ENCODE peak calls at places on chromosomes 1 and 21, in four cellular contexts. K, H, V and U are unnamed samples.

GRCh38 chr1:25729774-25730173 is 70.2 kb upstream of the SELENON start:
- DNase-seq in K (no peak), H (peak; percentile 65), V (no peak), U (no peak)

GRCh38 chr21:37472581-37472980 is 106.0 kb downstream of the DYRK1A start:
- DNase-seq in K (no peak), H (peak; percentile 39), V (no peak), U (no peak)

GRCh38 chr1:145891143-145891542 is 5.5 kb upstream of the ANKRD35 start:
- DNase-seq in K (no peak), H (no peak), V (no peak), U (no peak)

GRCh38 chr1:25817840-25818501 is 1.8 kb upstream of the MTFR1L start:
- DNase-seq in K (no peak), H (peak; percentile 21), V (no peak), U (no peak)

GRCh38 chr1:4853930-4854329 is 199.5 kb downstream of the AJAP1 start:
- DNase-seq in K (no peak), H (no peak), V (no peak), U (no peak)

GRCh38 chr1:53349968-53350852 is 22.3 kb upstream of the LRP8 start:
- DNase-seq in K (no peak), H (peak; percentile 4), V (peak; percentile 59), U (no peak)

GRCh38 chr1:178634445-178634844 is 90.6 kb upstream of the RALGPS2 start:
- DNase-seq in K (no peak), H (peak; percentile 24), V (no peak), U (no peak)

GRCh38 chr21:33115586-33116541 is 45.9 kb downstream of the OLIG1 start:
- DNase-seq in K (no peak), H (no peak), V (no peak), U (no peak)

GRCh38 chr1:221988829-221989228 is 246.9 kb upstream of the DUSP10 start:
- DNase-seq in K (no peak), H (no peak), V (no peak), U (no peak)

GRCh38 chr1:27603320-27603961 is 503 bp downstream of the AHDC1 start:
- DNase-seq in K (peak; percentile 67), H (no peak), V (peak; percentile 86), U (no peak)

GRCh38 chr1:64505944-64506658 is 36.2 kb downstream of the CACHD1 start:
- DNase-seq in K (no peak), H (no peak), V (no peak), U (peak; percentile 40)

GRCh38 chr1:108983114-108983513 is 19.8 kb upstream of the CLCC1 start:
- DNase-seq in K (no peak), H (no peak), V (no peak), U (no peak)

GRCh38 chr1:213742992-213743391 is 244.8 kb upstream of the PROX1 start:
- DNase-seq in K (no peak), H (no peak), V (no peak), U (no peak)

DNA sequence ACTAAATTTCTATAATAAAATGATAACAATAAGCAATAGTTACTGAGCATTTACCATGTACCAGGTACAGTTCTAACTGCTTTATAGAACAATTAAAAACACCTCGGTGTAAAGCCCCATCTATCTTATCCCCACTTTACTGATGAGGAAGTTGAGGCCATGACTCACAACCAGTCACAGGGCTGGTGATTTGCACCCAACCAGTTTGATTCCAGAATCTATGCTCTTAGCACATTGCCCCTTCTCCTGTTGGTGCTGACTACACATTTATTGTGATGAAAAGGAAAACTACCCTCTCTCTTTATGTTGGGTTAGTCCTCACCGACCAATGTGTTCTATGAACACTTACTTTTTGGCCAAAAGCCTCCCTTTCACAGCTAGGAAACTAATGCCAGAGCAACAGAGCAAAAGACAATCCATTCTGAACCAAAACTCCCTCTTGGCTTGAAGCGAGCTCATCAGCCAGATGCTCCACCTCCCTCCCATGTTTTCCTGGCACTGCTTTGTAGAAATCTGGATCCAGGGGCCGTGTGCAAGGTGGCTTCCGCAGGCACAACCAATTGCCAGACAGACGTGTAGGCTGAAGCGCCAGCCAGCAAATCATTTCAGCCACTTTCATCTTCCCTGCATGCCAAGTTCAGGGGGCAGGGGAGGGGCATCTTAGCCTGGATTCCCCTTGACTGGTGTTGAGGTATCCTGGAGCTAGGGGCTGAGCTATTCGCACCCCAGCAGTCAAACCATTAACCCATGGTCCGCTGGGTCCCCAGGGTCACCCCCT is 32.0 kb upstream of the SLC30A1 start:
- DNase-seq in K (no peak), H (peak; percentile 89), V (no peak), U (no peak)
- TF ChIP-seq POLR2A in K (no peak), H (peak; percentile 54), V (no peak), U (no peak)

DNA sequence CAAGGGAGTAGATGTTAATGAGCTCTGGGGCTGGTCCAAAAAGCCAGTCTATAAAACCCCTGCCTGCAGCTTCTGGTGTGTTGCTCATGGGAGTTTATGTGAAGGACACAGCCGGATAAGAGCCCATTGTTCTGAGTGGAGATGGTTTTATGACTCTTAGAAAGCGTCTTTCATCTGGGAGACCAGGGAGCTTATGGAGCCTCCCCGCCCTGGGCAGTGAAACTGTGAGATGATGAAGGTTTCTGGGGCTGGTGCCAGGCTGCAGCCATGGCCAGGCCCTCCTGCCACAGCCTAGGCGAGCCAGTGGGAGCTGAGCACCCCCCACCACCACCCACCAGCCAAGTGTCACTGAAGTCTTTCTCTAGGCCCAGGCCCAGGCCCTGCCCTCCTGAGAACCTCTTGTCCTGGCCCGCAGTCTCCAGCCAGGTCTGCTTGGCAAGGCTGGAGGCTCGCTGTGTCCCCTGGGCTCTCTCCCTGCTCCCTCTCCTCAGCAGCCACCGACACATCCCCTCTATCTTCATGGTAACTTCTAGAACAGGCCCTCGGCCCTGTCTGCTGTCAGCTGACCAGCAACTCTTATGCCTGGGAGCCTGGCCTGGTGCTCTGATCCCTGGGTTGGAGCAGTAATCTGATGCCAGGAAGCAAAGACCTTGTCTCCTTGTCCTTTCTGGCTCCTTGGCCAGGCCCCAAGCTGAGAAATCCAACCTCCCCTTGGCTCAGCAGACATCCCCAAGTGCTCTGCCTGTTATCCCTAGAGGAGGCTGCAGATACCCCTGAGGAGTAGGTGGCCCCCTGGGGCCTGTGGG is 7.6 kb upstream of the ARHGEF10L start:
- DNase-seq in K (no peak), H (peak; percentile 89), V (peak; percentile 83), U (no peak)
- TF ChIP-seq POLR2A in K (no peak), H (no peak), V (no peak), U (no peak)

DNA sequence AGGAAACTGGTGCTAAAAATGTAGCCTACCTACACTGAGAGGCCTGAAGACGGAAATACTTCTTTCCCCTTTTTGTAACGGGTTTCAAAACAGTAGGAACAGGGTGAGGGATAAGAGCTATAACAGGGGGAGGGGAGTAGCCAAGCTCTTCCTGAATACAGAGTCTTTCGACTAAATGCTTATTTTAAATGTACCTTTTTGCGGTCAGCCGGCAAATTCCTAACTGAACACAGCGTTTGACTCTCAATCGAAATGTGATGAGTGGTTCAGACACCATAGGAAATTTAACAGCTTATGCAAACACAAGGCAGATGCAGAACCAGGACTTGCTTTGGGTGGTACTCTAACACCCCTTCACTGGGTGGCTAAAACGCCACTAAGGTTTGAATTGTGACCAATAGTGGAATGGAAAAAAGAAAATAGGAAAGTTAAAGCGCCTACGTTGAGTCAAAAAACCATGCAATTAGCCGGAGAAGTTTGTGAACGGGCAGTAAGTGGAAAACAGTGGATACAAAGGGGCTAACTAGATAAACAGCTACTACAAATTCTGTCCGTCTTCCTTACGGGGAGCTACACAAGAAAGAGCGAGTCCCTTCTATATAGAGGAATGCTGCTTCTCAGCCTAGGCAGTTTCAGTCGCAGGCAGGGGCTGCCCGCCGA is 1.7 kb downstream of the EGLN1 start:
- DNase-seq in K (no peak), H (no peak), V (no peak), U (peak; percentile 69)
- TF ChIP-seq POLR2A in K (no peak), H (no peak), V (no peak), U (no peak)

DNA sequence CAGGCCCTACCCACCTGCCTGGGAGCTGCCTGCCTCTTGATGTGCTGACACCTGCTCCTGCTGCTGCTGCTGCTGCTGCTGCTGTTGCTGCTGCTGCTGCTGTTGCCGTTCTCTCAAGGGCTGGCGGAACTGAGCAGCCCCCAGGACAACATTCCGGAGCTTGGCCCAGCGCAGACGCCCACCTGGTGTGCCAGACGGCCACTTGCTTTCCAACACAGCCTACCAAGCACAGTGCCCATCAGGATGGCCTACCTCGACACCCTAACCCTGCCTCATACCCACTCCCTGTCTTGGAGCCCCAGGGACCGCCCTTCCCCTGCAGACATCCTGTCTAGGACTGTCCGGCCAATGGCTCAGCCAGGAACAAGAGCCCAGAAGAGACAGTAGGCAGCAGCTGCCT is 11.8 kb downstream of the DENND4B start:
- DNase-seq in K (no peak), H (no peak), V (no peak), U (no peak)
- TF ChIP-seq POLR2A in K (no peak), H (no peak), V (no peak), U (no peak)

DNA sequence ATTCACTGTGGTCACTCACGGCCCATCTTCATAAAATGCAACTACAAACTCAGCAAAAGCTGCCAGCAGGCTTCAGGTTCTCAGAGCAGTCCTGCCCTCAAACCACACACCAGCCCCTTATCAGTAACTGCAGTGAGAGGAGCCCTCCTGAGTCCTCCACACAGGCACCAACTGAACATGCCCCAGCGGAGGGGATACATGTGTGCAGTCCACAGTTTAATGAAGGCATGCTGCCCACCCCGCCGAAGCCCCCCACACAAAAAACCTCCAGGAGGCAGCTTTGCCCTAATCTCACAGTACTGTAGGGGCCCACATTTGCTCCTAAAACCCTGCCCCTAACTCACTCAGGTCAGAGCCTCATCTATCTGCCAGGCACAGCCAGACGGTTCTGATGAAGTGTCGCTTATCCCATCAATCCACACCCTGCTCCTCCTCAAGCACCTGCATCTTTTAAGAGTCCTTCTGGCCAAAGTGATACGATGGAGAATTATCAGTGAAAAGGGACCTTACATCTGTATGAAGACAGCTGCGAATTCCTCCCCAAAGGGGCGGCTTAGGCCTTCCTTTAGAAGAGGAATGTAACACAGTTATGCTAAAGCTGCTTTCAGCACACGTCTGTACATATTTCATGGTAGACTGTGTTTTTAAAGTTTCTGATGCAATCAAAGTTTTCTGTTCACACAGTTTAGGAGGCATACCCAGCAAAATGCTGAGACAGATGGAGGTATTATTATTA is 3.5 kb downstream of the ABCB10 start:
- DNase-seq in K (no peak), H (no peak), V (no peak), U (peak; percentile 100)
- TF ChIP-seq POLR2A in K (no peak), H (no peak), V (no peak), U (peak; percentile 81)